ENCODE peak calls at places on chromosomes 5 and 9, in nine cellular contexts. L, H, A, F, W, M, O, N and S are unnamed samples.

GRCh38 chr9:4424038-4424437 is 66.2 kb upstream of the SLC1A1 start:
- DNase-seq in O (no peak), H (no peak), L (no peak), M (no peak), W (no peak), N (no peak), A (no peak), F (no peak), S (no peak)

GRCh38 chr9:131523451-131524435 is 7.3 kb downstream of the UCK1 start:
- DNase-seq in A (no peak), F (no peak), O (no peak), W (no peak), H (no peak), L (no peak), M (no peak), N (no peak), S (no peak)

GRCh38 chr9:77735515-77735914 is 87.4 kb upstream of the GNA14 start:
- DNase-seq in M (no peak), W (no peak), N (no peak), F (peak; percentile 72), A (no peak), H (no peak), O (peak; percentile 16), L (no peak), S (peak; percentile 75)

GRCh38 chr9:113631093-113631765 is 167.7 kb downstream of the RGS3 start:
- DNase-seq in F (no peak), A (peak; percentile 34), N (no peak), W (no peak), L (no peak), M (no peak), O (no peak), H (no peak), S (no peak)

GRCh38 chr9:132994410-132995120 is 16.1 kb downstream of the GFI1B start:
- DNase-seq in H (peak; percentile 37), O (no peak), N (no peak), L (peak; percentile 48), M (no peak), A (peak; percentile 36), W (no peak), F (peak; percentile 49), S (peak; percentile 15)

GRCh38 chr9:109487247-109487646 is 10.9 kb downstream of the PTPN3 start:
- DNase-seq in O (no peak), A (no peak), H (no peak), F (no peak), L (no peak), N (no peak), W (no peak), M (no peak), S (no peak)

GRCh38 chr5:1745806-1746370 is 53.7 kb downstream of the MRPL36 start:
- DNase-seq in F (no peak), O (no peak), M (no peak), L (peak; percentile 17), A (no peak), H (no peak), N (no peak), W (no peak), S (no peak)

GRCh38 chr5:116559239-116559638 is 15.4 kb downstream of the SEMA6A start:
- DNase-seq in H (no peak), N (no peak), W (no peak), M (no peak), O (no peak), A (no peak), F (no peak), L (no peak), S (no peak)

GRCh38 chr9:33297455-33297854 is 7.1 kb downstream of the NFX1 start:
- DNase-seq in O (no peak), N (no peak), A (no peak), M (no peak), F (no peak), H (no peak), W (peak; percentile 38), L (peak; percentile 62), S (no peak)

GRCh38 chr5:143316337-143316736 is 87.1 kb downstream of the NR3C1 start:
- DNase-seq in M (no peak), H (no peak), O (no peak), N (no peak), A (no peak), F (no peak), L (no peak), W (no peak), S (no peak)

GRCh38 chr9:134204991-134205578 is 40.7 kb upstream of the RNU6ATAC start:
- DNase-seq in H (no peak), L (no peak), W (no peak), O (peak; percentile 7), M (peak; percentile 25), F (peak; percentile 56), N (no peak), A (no peak), S (peak; percentile 9)

DNA sequence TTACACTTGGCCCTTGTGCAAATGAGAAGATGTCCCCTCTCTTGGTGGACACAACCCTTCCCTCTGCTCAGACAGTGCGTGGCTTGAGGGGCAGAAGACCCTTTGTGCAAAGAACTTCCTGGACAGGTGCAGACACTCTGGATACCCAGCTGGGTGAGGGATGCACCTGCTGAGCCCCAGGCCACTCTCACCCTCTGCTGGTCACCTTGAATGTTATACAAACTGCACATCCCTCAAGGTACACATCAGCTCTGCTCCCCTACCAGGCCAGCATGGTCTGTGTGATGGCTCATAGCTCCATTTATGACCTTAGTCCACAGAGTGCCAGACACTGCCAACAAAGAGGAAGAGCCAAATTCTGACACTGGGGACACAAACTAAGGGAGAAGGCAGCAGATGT is 3.1 kb upstream of the DIRAS2 start:
- DNase-seq in M (no peak), H (no peak), N (no peak), W (no peak), L (no peak), F (no peak), A (no peak), O (no peak), S (no peak)
- H3K27me3 ChIP-seq in M (peaks cover 31% of the 10 kb centered on the region), H (no peaks in the 10 kb centered on the region), N (peaks cover 29% of the 10 kb centered on the region), W (no peaks in the 10 kb centered on the region), L (no peaks in the 10 kb centered on the region), F (peaks cover 61% of the 10 kb centered on the region), A (peaks cover 25% of the 10 kb centered on the region), O (peaks cover 74% of the 10 kb centered on the region), S (peaks cover 10% of the 10 kb centered on the region)

DNA sequence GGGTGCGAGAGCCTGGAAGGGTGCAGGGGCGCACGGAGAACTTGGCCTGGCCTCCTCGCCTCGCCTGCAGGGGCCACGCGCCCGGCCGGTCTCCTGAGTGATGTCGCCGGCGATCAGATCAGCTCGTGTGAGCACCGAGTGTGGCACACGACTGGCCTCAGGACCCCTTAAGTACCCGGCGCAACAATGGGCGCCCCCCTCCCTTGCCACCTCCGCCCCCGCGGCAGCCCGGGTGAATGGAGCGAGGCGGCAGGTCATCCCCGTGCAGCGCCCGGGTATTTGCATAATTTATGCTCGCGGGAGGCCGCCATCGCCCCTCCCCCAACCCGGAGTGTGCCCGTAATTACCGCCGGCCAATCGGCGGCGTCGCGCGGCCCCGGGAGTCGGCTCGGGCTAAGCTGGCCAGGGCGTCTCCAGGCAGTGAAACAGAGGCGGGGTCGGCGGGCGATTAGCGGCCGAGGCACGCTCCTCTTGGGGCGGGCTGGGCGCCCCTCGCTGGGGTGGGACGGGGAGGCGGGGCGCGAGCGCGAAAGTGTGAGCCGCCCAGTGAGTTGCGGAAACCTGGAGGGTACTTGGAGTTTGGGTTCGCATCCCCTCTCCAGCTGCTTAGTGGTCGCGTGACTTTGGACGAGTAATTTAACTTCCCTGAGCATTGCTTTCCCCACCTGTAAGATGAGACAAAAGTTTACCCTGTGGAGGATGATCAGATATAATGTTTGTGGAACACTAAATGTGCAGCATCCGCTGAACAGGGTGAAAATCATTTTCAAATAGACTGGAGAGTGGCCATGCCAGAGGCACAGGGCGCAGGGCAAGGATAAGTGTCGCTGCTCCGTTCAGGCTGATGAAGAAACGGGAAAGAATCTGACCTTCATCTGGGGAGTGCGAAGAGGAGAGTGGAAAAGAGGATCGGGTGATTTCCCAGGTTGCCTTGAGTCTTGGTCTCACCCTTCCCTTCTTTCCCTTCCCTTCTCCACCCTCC is at the start of gene NEUROG1:
- DNase-seq in O (no peak), H (no peak), N (no peak), L (no peak), M (peak; percentile 30), A (no peak), W (no peak), F (no peak), S (no peak)
- H3K27me3 ChIP-seq in O (peaks cover 99% of the 10 kb centered on the region), H (peaks cover 81% of the 10 kb centered on the region), N (peaks cover 90% of the 10 kb centered on the region), L (peaks cover 17% of the 10 kb centered on the region), M (peaks cover 98% of the 10 kb centered on the region), A (peaks cover 31% of the 10 kb centered on the region), W (peaks cover 10% of the 10 kb centered on the region), F (peaks cover 100% of the 10 kb centered on the region), S (peaks cover 82% of the 10 kb centered on the region)

GRCh38 chr5:96432245-96433065 is 593 bp downstream of the PCSK1 start:
- DNase-seq in N (no peak), A (peak; percentile 77), L (no peak), M (peak; percentile 69), O (no peak), H (no peak), F (peak; percentile 20), W (no peak), S (no peak)
- H3K27me3 ChIP-seq in N (peaks cover 24% of the 10 kb centered on the region), A (no peaks in the 10 kb centered on the region), L (peaks cover 5% of the 10 kb centered on the region), M (peaks cover 18% of the 10 kb centered on the region), O (peaks cover 92% of the 10 kb centered on the region), H (peaks cover 20% of the 10 kb centered on the region), F (peaks cover 59% of the 10 kb centered on the region), W (peaks cover 3% of the 10 kb centered on the region), S (peaks cover 21% of the 10 kb centered on the region)

GRCh38 chr5:36054646-36055045 is 12.0 kb downstream of the UGT3A2 start:
- DNase-seq in L (no peak), W (no peak), N (no peak), A (no peak), O (no peak), F (no peak), M (no peak), H (no peak), S (no peak)

GRCh38 chr5:36047375-36048160 is 19.1 kb downstream of the UGT3A2 start:
- DNase-seq in N (no peak), A (no peak), M (no peak), H (no peak), W (no peak), L (no peak), O (no peak), F (no peak), S (no peak)

GRCh38 chr5:36052542-36052941 is 14.1 kb downstream of the UGT3A2 start:
- DNase-seq in W (no peak), L (no peak), N (no peak), F (no peak), H (no peak), A (no peak), M (no peak), O (no peak), S (no peak)

GRCh38 chr5:36045895-36046294 is 20.8 kb downstream of the UGT3A2 start:
- DNase-seq in H (no peak), F (no peak), N (no peak), O (no peak), M (no peak), A (no peak), W (no peak), L (no peak), S (no peak)

DNA sequence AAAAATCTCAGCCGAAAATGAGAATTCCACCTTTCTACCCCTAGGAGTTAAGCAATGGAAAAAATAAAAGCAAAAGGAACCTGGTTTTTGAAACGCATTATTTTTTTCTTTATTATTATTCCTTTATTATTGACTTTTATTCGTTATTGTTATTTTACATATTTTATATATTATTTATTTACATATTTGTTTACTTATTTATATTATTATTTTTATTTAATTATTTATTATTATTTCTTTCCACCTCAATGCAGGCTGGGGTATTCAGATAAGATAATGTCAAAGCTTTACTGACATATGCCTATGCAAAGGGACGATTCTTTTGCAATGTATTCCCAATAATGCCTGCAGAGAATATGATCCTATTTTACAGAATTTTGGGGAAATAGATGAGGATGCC is 16.7 kb downstream of the UGT3A2 start:
- DNase-seq in N (no peak), F (no peak), H (no peak), W (no peak), A (no peak), M (no peak), O (no peak), L (no peak), S (no peak)
- H3K27me3 ChIP-seq in N (no peaks in the 10 kb centered on the region), F (no peaks in the 10 kb centered on the region), H (peaks cover 28% of the 10 kb centered on the region), W (no peaks in the 10 kb centered on the region), A (peaks cover 8% of the 10 kb centered on the region), M (no peaks in the 10 kb centered on the region), O (no peaks in the 10 kb centered on the region), L (no peaks in the 10 kb centered on the region), S (no peaks in the 10 kb centered on the region)